ENCODE peak calls at places on chromosomes 11 and 22, in seven cellular contexts. W is dorsolateral prefrontal cortex, D is mucosa of descending colon, J is fibroblast of pulmonary artery, M is heart left ventricle, C is fibroblast of lung, L is GM23338. S is an unnamed sample.

GRCh38 chr11:123137496-123138270 is 57.4 kb downstream of the CLMP start:
- DNase-seq in W (peak), D (peak), J (peak), M (peak), C (peak), L (peak), S (no peak)

GRCh38 chr11:33773399-33774355 is 643 bp downstream of the FBXO3 start:
- DNase-seq in W (peak), D (no peak), J (no peak), M (no peak), C (peak), L (peak), S (no peak)

GRCh38 chr11:46388619-46389449 is 2.7 kb downstream of the CHRM4 start:
- DNase-seq in W (no peak), D (no peak), J (no peak), M (no peak), C (no peak), L (peak), S (no peak)

GRCh38 chr11:34165786-34166557 is 60.5 kb downstream of the NAT10 start:
- DNase-seq in W (no peak), D (no peak), J (no peak), M (peak), C (no peak), L (peak), S (no peak)

GRCh38 chr11:68996376-68997123 is 15.8 kb upstream of the MRGPRD start:
- DNase-seq in W (no peak), D (no peak), J (no peak), M (no peak), C (no peak), L (no peak), S (no peak)

GRCh38 chr11:35134403-35135126 is 4.4 kb upstream of the CD44 start:
- DNase-seq in W (no peak), D (no peak), J (no peak), M (no peak), C (peak), L (no peak), S (no peak)

GRCh38 chr11:8807544-8808225 is 103.3 kb upstream of the AKIP1 start:
- DNase-seq in W (peak), D (no peak), J (peak), M (peak), C (peak), L (no peak), S (no peak)

GRCh38 chr11:77191429-77191822 is 63.4 kb downstream of the MYO7A start:
- DNase-seq in W (peak), D (peak), J (no peak), M (no peak), C (no peak), L (no peak), S (no peak)

GRCh38 chr11:7927635-7928034 is 3.4 kb downstream of the OR10A6 start:
- DNase-seq in W (no peak), D (no peak), J (peak), M (no peak), C (no peak), L (no peak), S (no peak)

GRCh38 chr11:99240192-99241030 is 219.7 kb downstream of the CNTN5 start:
- DNase-seq in W (no peak), D (no peak), J (no peak), M (no peak), C (no peak), L (no peak), S (no peak)

GRCh38 chr22:50007057-50007511 is 5.5 kb downstream of the IL17REL start:
- DNase-seq in W (no peak), D (no peak), J (no peak), M (no peak), C (no peak), L (no peak), S (no peak)

DNA sequence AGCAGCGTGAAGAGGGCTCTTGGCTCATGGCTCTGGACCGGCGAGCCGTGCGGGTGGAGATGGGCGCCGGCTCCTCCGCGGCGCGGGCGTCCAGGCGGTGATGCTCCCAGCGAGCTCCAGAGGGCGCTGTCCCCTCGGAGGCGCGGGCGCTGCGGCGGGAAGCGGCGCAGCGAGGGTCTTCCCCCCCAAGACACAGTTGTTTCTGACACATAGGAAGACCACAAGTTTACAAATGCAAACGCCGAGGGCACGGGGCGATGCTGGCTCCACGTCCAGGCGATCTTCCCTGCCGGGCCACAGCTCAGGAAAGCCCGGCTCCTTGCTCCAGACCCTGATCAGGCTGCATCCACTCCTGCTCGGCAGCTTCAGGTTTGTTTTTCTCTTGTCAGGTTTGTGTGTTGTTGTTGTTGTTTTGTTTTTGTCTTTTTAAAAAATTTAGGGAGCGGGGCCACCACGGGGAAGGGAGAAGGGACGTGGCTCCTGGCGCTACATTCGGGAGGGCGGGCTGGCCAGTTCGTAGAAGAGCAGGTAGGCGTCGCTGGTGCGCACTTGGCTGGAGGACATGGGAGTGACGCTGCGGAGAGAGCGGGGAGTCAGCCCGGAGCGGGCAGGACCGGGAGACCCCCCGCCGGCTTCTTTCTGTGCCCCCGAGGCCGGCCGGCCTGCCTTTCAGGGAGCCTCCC is 10.0 kb upstream of the MFRP start:
- DNase-seq in W (peak), D (peak), J (peak), M (peak), C (peak), L (peak), S (no peak)
- H3K4me3 ChIP-seq in W (peak), D (no peak), J (peak), M (peak), C (peak), L (peak), S (peak)

GRCh38 chr11:75073459-75074190 is 23.1 kb downstream of the OR2AT4 start:
- DNase-seq in W (no peak), D (no peak), J (no peak), M (no peak), C (no peak), L (peak), S (no peak)
- TF ChIP-seq CTCF in W (no peak), D (no peak), J (no peak), M (no peak), C (no peak), L (peak), S (no peak)

DNA sequence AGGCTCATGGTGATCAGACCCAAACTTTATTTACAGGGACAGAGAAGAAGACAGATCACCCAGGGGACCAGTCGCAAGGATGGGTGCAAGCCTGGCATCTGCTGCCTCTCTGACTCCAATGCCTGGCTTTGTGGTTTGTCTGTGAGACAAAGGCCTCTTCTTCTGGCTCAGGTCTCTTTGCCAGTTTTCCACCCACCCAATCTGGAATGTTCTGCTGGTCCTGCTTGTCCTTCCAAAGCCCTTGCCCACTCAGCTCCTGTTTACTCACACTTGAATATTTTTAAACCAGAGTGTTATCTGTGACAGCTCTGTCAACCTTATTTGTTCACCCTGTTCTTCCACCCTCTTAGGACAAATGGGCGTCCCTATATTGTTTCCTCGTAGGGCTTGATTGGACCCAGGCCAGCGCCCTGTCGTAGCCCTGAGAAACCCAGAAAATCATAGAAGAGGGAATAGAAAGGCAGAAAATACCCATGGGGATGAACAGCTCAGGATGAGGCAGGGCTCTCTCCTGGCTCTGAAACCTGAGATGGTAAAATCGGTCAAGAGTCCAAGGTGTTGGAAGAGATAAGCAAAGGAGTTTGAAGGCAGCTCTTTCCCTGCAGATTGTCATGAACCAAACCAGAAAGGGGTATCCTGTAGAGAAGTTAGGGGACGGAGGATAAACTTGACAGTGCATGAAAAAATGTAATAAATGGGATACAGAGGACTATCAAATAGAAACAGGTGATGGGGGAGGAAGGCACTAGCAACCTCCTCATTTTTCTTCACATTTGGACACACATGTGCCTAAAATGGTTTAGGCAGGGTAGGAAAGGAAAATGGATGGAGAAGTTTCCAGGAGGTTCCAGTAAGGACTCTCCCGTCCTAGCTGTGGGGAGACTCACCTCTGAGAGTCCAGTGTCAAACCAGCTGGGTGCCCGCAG is 670 bp downstream of the CRYAB start:
- DNase-seq in W (peak), D (no peak), J (no peak), M (peak), C (peak), L (no peak), S (no peak)
- H3K4me3 ChIP-seq in W (peak), D (no peak), J (no peak), M (peak), C (no peak), L (no peak), S (no peak)

DNA sequence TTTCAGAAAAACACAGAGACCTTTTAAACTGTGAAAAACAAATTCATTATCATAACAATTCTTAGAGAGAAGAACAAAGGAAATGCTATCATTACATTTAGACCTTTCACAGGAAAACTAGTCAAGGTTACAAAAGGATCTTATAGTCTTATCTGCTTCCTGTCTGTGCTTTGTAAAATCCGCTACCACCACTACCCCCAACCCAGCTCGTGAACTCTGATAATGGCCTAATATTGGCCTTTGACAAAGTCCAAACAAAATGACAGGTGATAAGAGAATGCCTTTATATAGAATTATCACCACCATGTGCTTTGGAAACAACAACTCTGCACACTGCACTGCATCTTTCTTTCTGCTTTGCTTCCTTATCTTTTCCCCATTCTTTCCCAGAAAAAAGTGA is 272.5 kb downstream of the SBF2 start:
- DNase-seq in W (no peak), D (no peak), J (no peak), M (no peak), C (no peak), L (peak), S (no peak)
- TF ChIP-seq CTCF in W (no peak), D (no peak), J (no peak), M (no peak), C (no peak), L (no peak), S (no peak)

DNA sequence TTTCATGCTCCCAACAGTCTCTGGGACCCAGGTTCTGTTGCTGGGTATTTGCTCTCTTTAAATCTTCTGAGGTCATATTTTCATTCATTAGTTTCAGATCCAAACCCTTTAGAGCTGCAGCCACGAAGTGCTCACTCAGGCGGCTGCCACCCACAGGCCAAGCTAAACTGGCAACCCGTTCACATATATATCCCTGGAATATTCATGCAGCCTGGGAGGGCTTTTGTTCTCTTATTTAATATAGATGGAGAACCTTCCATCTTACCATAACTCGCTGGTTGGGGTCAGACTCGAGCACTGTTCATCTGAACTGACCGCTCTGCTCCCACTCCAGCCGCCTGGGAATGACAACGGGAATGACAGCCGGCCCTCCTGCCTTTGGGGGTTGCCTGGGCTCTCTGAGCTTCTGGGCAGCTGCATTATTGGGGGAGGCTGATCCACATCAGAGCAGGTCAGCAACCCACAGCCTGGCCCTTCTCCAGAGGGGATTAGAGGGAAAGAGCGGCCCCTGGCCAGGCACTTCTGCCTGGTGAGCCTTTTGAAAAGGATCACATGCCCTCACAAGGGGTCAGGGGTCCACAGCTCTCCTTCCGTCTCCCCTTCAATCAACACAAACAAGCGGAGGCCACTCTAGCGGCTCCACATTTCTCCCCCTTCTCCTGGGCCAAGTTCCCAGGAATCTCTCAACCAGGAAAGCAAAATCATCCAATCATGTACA is 11.9 kb downstream of the TMEM184B start:
- DNase-seq in W (no peak), D (no peak), J (no peak), M (no peak), C (peak), L (no peak), S (no peak)
- H3K4me3 ChIP-seq in W (no peak), D (no peak), J (no peak), M (peak), C (no peak), L (no peak), S (no peak)

GRCh38 chr11:101987370-101987769 is 59.9 kb upstream of the CFAP300 start:
- DNase-seq in W (no peak), D (no peak), J (no peak), M (no peak), C (no peak), L (peak), S (no peak)
- TF ChIP-seq CTCF in W (no peak), D (no peak), J (no peak), M (no peak), C (no peak), L (no peak), S (no peak)

GRCh38 chr11:795638-796564 is 2.2 kb downstream of the SLC25A22 start:
- DNase-seq in W (no peak), D (peak), J (peak), M (peak), C (peak), L (peak), S (no peak)

GRCh38 chr11:797300-798092 is 585 bp downstream of the SLC25A22 start:
- DNase-seq in W (peak), D (peak), J (peak), M (peak), C (peak), L (peak), S (no peak)

GRCh38 chr11:794766-795637 is 3.1 kb downstream of the SLC25A22 start:
- DNase-seq in W (no peak), D (no peak), J (no peak), M (no peak), C (no peak), L (no peak), S (no peak)

GRCh38 chr11:798093-798713 is at the start of gene SLC25A22:
- DNase-seq in W (peak), D (peak), J (peak), M (peak), C (peak), L (peak), S (no peak)

DNA sequence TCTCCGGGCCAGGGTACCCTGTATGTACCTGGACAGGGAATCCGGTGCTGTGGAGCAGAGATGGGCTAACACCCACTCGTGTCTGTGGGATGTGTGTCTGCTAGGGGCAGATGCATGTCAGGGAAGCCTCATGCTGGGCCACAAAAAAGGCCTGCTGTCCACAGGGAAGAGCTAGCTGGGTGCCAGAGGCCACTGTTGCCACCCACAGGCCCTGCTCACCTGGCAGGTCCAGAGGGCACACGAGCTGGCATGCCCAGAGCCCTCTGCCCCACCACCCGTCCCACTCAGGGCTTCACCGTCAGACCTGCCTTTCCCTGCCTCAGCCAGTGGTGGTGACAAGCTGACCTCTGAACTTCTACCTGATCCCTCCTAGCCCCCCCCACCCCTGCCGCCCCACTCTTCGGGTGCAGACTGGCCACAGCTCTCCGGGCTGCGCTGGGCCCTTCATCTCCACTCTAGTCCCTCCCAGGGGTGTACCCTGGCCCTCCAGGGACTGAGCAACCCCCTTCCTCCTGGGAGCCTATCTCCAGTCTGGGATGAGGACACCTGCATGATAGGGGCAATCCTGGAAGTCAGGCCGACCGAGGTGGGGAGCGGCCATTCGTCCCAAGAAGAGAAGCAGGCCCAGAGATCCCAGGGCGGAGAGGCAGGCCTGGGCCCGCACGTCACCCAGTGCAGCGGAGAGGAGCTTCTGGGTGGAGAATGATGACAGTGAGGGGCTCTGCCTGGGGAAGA is 1.3 kb downstream of the SLC25A22 start:
- DNase-seq in W (no peak), D (no peak), J (no peak), M (no peak), C (no peak), L (no peak), S (no peak)
- H3K4me3 ChIP-seq in W (peak), D (no peak), J (peak), M (peak), C (peak), L (peak), S (peak)

DNA sequence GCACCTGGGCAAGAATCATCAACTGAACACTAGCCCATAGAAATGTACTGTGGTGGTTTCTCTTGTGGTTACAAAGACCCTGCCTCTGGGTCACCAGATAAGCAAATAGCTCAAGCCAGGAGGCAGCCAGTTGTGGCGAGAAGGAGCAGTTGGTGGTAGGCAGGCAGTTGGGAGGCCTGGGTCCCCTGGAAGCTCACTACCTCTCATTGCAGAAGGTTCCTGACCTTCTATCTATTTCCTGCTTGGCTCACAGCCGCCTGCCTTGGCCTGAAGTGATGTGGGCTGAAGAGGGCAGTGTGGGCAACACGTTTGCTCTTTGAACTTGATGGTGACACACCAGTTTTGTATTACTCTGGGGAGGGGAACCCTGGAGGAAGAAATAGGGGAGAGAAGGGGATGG is 34.7 kb downstream of the NECTIN1 start:
- DNase-seq in W (no peak), D (no peak), J (no peak), M (no peak), C (peak), L (no peak), S (no peak)
- TF ChIP-seq CTCF in W (no peak), D (no peak), J (no peak), M (no peak), C (no peak), L (peak), S (peak)